ENCODE peak calls at places on chromosomes 2 and 18, in four cellular contexts. R, D, Q and K are unnamed samples.

GRCh38 chr2:216970369-216970915 is 110.6 kb upstream of the TNP1 start:
- DNase-seq in R (no peak), Q (no peak), D (no peak), K (no peak)

GRCh38 chr2:145598434-145598833 is 1078.5 kb upstream of the ZEB2 start:
- DNase-seq in D (no peak), R (peak; percentile 80), Q (no peak), K (no peak)

GRCh38 chr2:145022671-145023330 is 502.9 kb upstream of the ZEB2 start:
- DNase-seq in D (no peak), Q (peak; percentile 76), R (peak; percentile 93), K (no peak)

GRCh38 chr18:10228380-10228779 is 226.1 kb upstream of the APCDD1 start:
- DNase-seq in Q (no peak), R (no peak), D (no peak), K (no peak)

GRCh38 chr2:38601463-38602135 is 1.1 kb downstream of the HNRNPLL start:
- DNase-seq in D (no peak), Q (peak; percentile 56), R (peak; percentile 63), K (no peak)

GRCh38 chr2:42560886-42561285 is 7.5 kb upstream of the MTA3 start:
- DNase-seq in R (no peak), Q (no peak), D (no peak), K (no peak)

GRCh38 chr2:9809064-9809356 is 34.3 kb upstream of the TAF1B start:
- DNase-seq in R (no peak), Q (no peak), D (no peak), K (no peak)

GRCh38 chr2:200812122-200813022 is 662 bp downstream of the BZW1 start:
- DNase-seq in Q (peak; percentile 72), D (peak; percentile 71), R (peak; percentile 64), K (no peak)

GRCh38 chr2:3651686-3652516 is 6.1 kb upstream of the ALLC start:
- DNase-seq in R (peak; percentile 53), D (peak; percentile 88), Q (peak; percentile 54), K (peak; percentile 43)

GRCh38 chr2:62760555-62760954 is 55.0 kb downstream of the EHBP1 start:
- DNase-seq in Q (peak; percentile 45), D (no peak), R (peak; percentile 85), K (no peak)

GRCh38 chr2:70922591-70923234 is 13.0 kb upstream of the ATP6V1B1 start:
- DNase-seq in R (no peak), Q (no peak), D (no peak), K (no peak)

GRCh38 chr2:28062867-28063266 is 172.3 kb downstream of the BABAM2 start:
- DNase-seq in R (peak; percentile 27), Q (no peak), D (no peak), K (no peak)

GRCh38 chr2:148674063-148675020 is 29.8 kb downstream of the EPC2 start:
- DNase-seq in D (peak; percentile 67), R (peak; percentile 37), Q (no peak), K (no peak)

GRCh38 chr2:207235621-207236020 is 69.9 kb upstream of the KLF7 start:
- DNase-seq in D (no peak), R (peak; percentile 27), Q (no peak), K (no peak)

GRCh38 chr18:49399003-49399402 is 61.4 kb downstream of the DYM start:
- DNase-seq in D (no peak), R (peak; percentile 4), Q (peak; percentile 35), K (no peak)

GRCh38 chr2:222568866-222569265 is 87.0 kb downstream of the FARSB start:
- DNase-seq in D (no peak), Q (peak; percentile 67), R (peak; percentile 81), K (no peak)

GRCh38 chr2:216350214-216350789 is 22.0 kb downstream of the MARCHF4 start:
- DNase-seq in Q (no peak), D (peak; percentile 33), R (peak; percentile 64), K (no peak)

GRCh38 chr18:47457614-47458013 is 206.2 kb upstream of the SKOR2 start:
- DNase-seq in R (no peak), Q (no peak), D (no peak), K (no peak)

GRCh38 chr2:10043906-10044601 is 704 bp downstream of the KLF11 start:
- DNase-seq in Q (peak; percentile 98), D (peak; percentile 89), R (peak; percentile 87), K (peak; percentile 96)

GRCh38 chr2:160751021-160751420 is 257.4 kb upstream of the RBMS1 start:
- DNase-seq in D (no peak), Q (no peak), R (peak; percentile 76), K (no peak)

GRCh38 chr2:31384771-31385276 is 29.7 kb downstream of the XDH start:
- DNase-seq in R (peak; percentile 98), Q (peak; percentile 91), D (no peak), K (no peak)

GRCh38 chr2:80643598-80643997 is 339.0 kb upstream of the LRRTM1 start:
- DNase-seq in D (no peak), Q (no peak), R (no peak), K (no peak)

GRCh38 chr18:48949051-48949605 is 1.6 kb downstream of the SMAD7 start:
- DNase-seq in D (no peak), R (no peak), Q (no peak), K (peak; percentile 64)

GRCh38 chr18:1498216-1498615 is 593.5 kb downstream of the ADCYAP1 start:
- DNase-seq in Q (peak; percentile 60), R (peak; percentile 30), D (no peak), K (no peak)

GRCh38 chr2:231684314-231685223 is 23.8 kb upstream of the PTMA start:
- DNase-seq in R (no peak), Q (no peak), D (no peak), K (no peak)

GRCh38 chr2:219247678-219248642 is 2.7 kb downstream of the STK16 start:
- DNase-seq in Q (no peak), R (no peak), D (no peak), K (peak; percentile 86)
- H3K27ac ChIP-seq in Q (no peak overlapping the region), R (peak overlapping the region; percentile 4), D (no peak overlapping the region), K (peak overlapping the region; percentile 69)

GRCh38 chr2:239736358-239737143 is 288.6 kb downstream of the NDUFA10 start:
- DNase-seq in D (no peak), Q (no peak), R (no peak), K (no peak)

GRCh38 chr2:239735131-239735828 is 289.9 kb downstream of the NDUFA10 start:
- DNase-seq in Q (no peak), R (no peak), D (no peak), K (no peak)

GRCh38 chr2:239732666-239733010 is 292.5 kb downstream of the NDUFA10 start:
- DNase-seq in Q (no peak), R (no peak), D (no peak), K (no peak)

GRCh38 chr2:239735829-239736357 is 289.2 kb downstream of the NDUFA10 start:
- DNase-seq in D (no peak), Q (no peak), R (no peak), K (no peak)

DNA sequence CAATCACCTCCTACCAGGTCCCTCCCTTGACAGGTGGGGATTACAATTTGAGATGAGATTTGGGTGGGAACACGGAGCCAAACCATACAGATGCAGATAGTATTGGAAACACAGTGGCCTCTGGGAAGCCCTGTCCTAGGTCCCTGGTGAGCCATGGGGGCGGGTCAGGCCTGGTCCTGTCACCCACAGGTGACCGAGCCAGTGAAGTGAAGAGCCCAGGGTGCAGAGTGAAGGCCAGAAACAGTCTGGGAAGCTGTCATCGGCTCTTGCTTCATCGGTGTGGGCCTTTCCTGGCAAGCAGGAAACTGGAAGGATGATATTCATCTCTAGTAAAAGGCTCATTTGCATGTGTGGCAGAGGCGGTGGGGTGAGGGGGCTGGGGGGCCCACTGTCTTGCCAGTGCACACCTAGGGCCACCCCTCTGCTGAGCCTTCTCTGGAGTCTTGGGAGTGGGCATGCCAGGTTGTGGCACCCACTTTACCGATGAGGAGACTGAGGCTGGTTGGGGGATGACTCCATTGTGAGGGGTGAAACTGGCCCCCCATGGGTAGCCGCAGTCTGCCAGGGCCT is 290.6 kb downstream of the NDUFA10 start:
- DNase-seq in R (no peak), D (no peak), Q (no peak), K (no peak)
- H3K36me3 ChIP-seq in R (no peaks in the 10 kb centered on the region), D (no peaks in the 10 kb centered on the region), Q (no peaks in the 10 kb centered on the region), K (no peaks in the 10 kb centered on the region)

DNA sequence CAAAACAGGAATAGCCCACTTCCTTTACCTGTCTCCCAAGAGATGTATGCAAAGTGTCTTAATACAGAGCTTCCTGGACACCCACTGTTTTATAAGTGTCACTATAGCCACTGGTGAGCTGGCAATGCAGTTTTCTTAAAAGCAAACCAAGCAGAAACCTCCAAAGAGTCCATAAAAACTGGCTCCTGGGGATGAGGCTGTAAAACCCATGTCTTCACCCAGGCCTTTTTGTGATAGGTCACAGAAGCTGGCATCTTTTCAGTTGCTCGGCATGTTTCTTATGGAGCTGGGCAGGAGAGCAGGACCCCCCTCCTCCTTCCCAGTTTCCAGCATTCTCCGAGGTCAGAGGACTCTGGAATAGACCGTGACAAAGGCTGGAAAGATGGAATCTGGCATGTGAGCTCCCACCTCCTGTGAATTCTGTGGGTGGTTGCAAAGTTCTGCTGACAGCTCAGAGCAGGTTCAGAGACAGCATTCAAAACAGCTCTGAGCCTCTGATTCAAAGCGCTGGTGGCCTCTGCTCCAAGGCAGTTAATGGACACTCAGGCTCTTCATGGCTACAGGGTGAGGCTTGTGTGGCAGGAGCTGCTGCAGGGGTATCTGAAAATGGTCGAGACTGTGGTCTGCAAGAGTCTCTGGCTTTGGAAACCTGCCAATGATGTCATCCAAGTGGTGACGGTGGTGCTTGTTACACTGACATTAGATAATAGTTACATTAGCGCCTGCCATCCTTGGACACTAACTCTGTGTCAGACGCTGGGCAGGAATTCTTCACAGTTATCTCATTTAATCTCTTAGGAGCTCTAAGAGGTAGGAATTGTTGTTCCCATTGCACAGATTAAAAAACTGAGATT is 283.4 kb downstream of the CLIP4 start:
- DNase-seq in D (no peak), Q (peak; percentile 13), R (peak; percentile 65), K (no peak)
- H3K27me3 ChIP-seq in D (no peaks in the 10 kb centered on the region), Q (no peaks in the 10 kb centered on the region), R (no peaks in the 10 kb centered on the region), K (no peaks in the 10 kb centered on the region)

GRCh38 chr2:168234407-168235085 is 12.8 kb downstream of the STK39 start:
- DNase-seq in Q (no peak), R (no peak), D (no peak), K (no peak)

GRCh38 chr2:168233726-168234406 is 13.5 kb downstream of the STK39 start:
- DNase-seq in Q (no peak), D (no peak), R (peak; percentile 46), K (no peak)

GRCh38 chr2:168233166-168233565 is 14.2 kb downstream of the STK39 start:
- DNase-seq in R (no peak), D (no peak), Q (no peak), K (no peak)

GRCh38 chr2:168230389-168230788 is 17.0 kb downstream of the STK39 start:
- DNase-seq in D (no peak), R (no peak), Q (no peak), K (no peak)

GRCh38 chr2:168231609-168232241 is 15.7 kb downstream of the STK39 start:
- DNase-seq in Q (no peak), D (no peak), R (no peak), K (no peak)
- H3K27ac ChIP-seq in Q (no peak overlapping the region), D (no peak overlapping the region), R (no peak overlapping the region), K (no peak overlapping the region)

GRCh38 chr2:241378816-241379215 is 22.7 kb downstream of the FARP2 start:
- DNase-seq in D (no peak), R (peak; percentile 27), Q (no peak), K (no peak)
- H3K36me3 ChIP-seq in D (no peaks in the 10 kb centered on the region), R (peaks cover 3% of the 10 kb centered on the region), Q (no peaks in the 10 kb centered on the region), K (peaks cover 5% of the 10 kb centered on the region)

GRCh38 chr2:238578256-238578655 is 151.5 kb downstream of the ASB1 start:
- DNase-seq in D (no peak), R (no peak), Q (no peak), K (no peak)
- H3K27me3 ChIP-seq in D (no peaks in the 10 kb centered on the region), R (peaks cover 3% of the 10 kb centered on the region), Q (no peaks in the 10 kb centered on the region), K (no peaks in the 10 kb centered on the region)